ENCODE peak calls at places on chromosome 1, in five cellular contexts. One of them, this sample, is unnamed.

GRCh38 chr1:50422946-50423669 is at the start of gene DMRTA2:
- DNase-seq in breast epithelium: no peak
- DNase-seq in ascending aorta: no peak
- DNase-seq in K562: no peak
- DNase-seq in colonic mucosa: no peak
- DNase-seq in this sample: no peak

GRCh38 chr1:59204001-59204400 is 92.9 kb upstream of the FGGY start:
- DNase-seq in breast epithelium: no peak
- DNase-seq in ascending aorta: peak; percentile 27
- DNase-seq in K562: no peak
- DNase-seq in colonic mucosa: peak; percentile 70
- DNase-seq in this sample: no peak

GRCh38 chr1:20351911-20352675 is 61.4 kb downstream of the VWA5B1 start:
- DNase-seq in breast epithelium: no peak
- DNase-seq in ascending aorta: no peak
- DNase-seq in K562: no peak
- DNase-seq in colonic mucosa: no peak
- DNase-seq in this sample: no peak

GRCh38 chr1:31574749-31575372 is 1.5 kb upstream of the TINAGL1 start:
- DNase-seq in breast epithelium: no peak
- DNase-seq in ascending aorta: no peak
- DNase-seq in K562: peak; percentile 69
- DNase-seq in colonic mucosa: peak; percentile 22
- DNase-seq in this sample: peak; percentile 45

GRCh38 chr1:234921266-234922062 is 207.2 kb downstream of the TOMM20 start:
- DNase-seq in breast epithelium: peak; percentile 75
- DNase-seq in ascending aorta: no peak
- DNase-seq in K562: no peak
- DNase-seq in colonic mucosa: no peak
- DNase-seq in this sample: peak; percentile 42

GRCh38 chr1:202567747-202568146 is 142.5 kb downstream of the SYT2 start:
- DNase-seq in breast epithelium: no peak
- DNase-seq in ascending aorta: no peak
- DNase-seq in K562: no peak
- DNase-seq in colonic mucosa: no peak
- DNase-seq in this sample: peak; percentile 64

GRCh38 chr1:150881331-150882070 is 5.1 kb upstream of the ARNT start:
- DNase-seq in breast epithelium: no peak
- DNase-seq in ascending aorta: no peak
- DNase-seq in K562: no peak
- DNase-seq in colonic mucosa: no peak
- DNase-seq in this sample: peak; percentile 94

GRCh38 chr1:185532853-185533252 is 201.3 kb upstream of the HMCN1 start:
- DNase-seq in breast epithelium: no peak
- DNase-seq in ascending aorta: no peak
- DNase-seq in K562: no peak
- DNase-seq in colonic mucosa: no peak
- DNase-seq in this sample: no peak

GRCh38 chr1:201468844-201469644 is at the start of gene PHLDA3:
- DNase-seq in breast epithelium: peak; percentile 90
- DNase-seq in ascending aorta: peak; percentile 80
- DNase-seq in K562: peak; percentile 23
- DNase-seq in colonic mucosa: peak; percentile 79
- DNase-seq in this sample: peak; percentile 93

GRCh38 chr1:204735042-204735441 is 49.5 kb upstream of the LRRN2 start:
- DNase-seq in breast epithelium: no peak
- DNase-seq in ascending aorta: no peak
- DNase-seq in K562: no peak
- DNase-seq in colonic mucosa: no peak
- DNase-seq in this sample: no peak
- H3K9me3 ChIP-seq in breast epithelium: no peaks in the 10 kb centered on the region
- H3K9me3 ChIP-seq in ascending aorta: peaks cover 12% of the 10 kb centered on the region
- H3K9me3 ChIP-seq in K562: peaks cover 5% of the 10 kb centered on the region
- H3K9me3 ChIP-seq in colonic mucosa: no peaks in the 10 kb centered on the region
- H3K9me3 ChIP-seq in this sample: no peaks in the 10 kb centered on the region

GRCh38 chr1:160748877-160749269 is 9.8 kb downstream of the SLAMF7 start:
- DNase-seq in breast epithelium: no peak
- DNase-seq in ascending aorta: no peak
- DNase-seq in K562: no peak
- DNase-seq in colonic mucosa: no peak
- DNase-seq in this sample: peak; percentile 16

GRCh38 chr1:160747717-160748116 is 8.7 kb downstream of the SLAMF7 start:
- DNase-seq in breast epithelium: no peak
- DNase-seq in ascending aorta: no peak
- DNase-seq in K562: no peak
- DNase-seq in colonic mucosa: no peak
- DNase-seq in this sample: no peak

GRCh38 chr1:160748182-160748876 is 9.3 kb downstream of the SLAMF7 start:
- DNase-seq in breast epithelium: no peak
- DNase-seq in ascending aorta: no peak
- DNase-seq in K562: peak; percentile 31
- DNase-seq in colonic mucosa: no peak
- DNase-seq in this sample: peak; percentile 20

GRCh38 chr1:160752926-160753325 is 13.9 kb downstream of the SLAMF7 start:
- DNase-seq in breast epithelium: no peak
- DNase-seq in ascending aorta: no peak
- DNase-seq in K562: no peak
- DNase-seq in colonic mucosa: no peak
- DNase-seq in this sample: no peak

GRCh38 chr1:160750608-160751007 is 11.6 kb downstream of the SLAMF7 start:
- DNase-seq in breast epithelium: no peak
- DNase-seq in ascending aorta: no peak
- DNase-seq in K562: no peak
- DNase-seq in colonic mucosa: no peak
- DNase-seq in this sample: no peak
- H3K9me3 ChIP-seq in breast epithelium: no peaks in the 10 kb centered on the region
- H3K9me3 ChIP-seq in ascending aorta: no peaks in the 10 kb centered on the region
- H3K9me3 ChIP-seq in K562: no peaks in the 10 kb centered on the region
- H3K9me3 ChIP-seq in colonic mucosa: no peaks in the 10 kb centered on the region
- H3K9me3 ChIP-seq in this sample: no peaks in the 10 kb centered on the region

GRCh38 chr1:87058343-87058649 is 143.9 kb downstream of the HS2ST1 start:
- DNase-seq in breast epithelium: no peak
- DNase-seq in ascending aorta: no peak
- DNase-seq in K562: no peak
- DNase-seq in colonic mucosa: no peak
- DNase-seq in this sample: peak; percentile 57
- H3K9me3 ChIP-seq in breast epithelium: no peaks in the 10 kb centered on the region
- H3K9me3 ChIP-seq in ascending aorta: no peaks in the 10 kb centered on the region
- H3K9me3 ChIP-seq in K562: no peaks in the 10 kb centered on the region
- H3K9me3 ChIP-seq in colonic mucosa: no peaks in the 10 kb centered on the region
- H3K9me3 ChIP-seq in this sample: no peaks in the 10 kb centered on the region

GRCh38 chr1:48938975-48939374 is 162.3 kb upstream of the BEND5 start:
- DNase-seq in breast epithelium: no peak
- DNase-seq in ascending aorta: no peak
- DNase-seq in K562: no peak
- DNase-seq in colonic mucosa: no peak
- DNase-seq in this sample: no peak

GRCh38 chr1:48939828-48940227 is 163.1 kb upstream of the BEND5 start:
- DNase-seq in breast epithelium: no peak
- DNase-seq in ascending aorta: no peak
- DNase-seq in K562: no peak
- DNase-seq in colonic mucosa: no peak
- DNase-seq in this sample: no peak

GRCh38 chr1:48937732-48938131 is 161.0 kb upstream of the BEND5 start:
- DNase-seq in breast epithelium: no peak
- DNase-seq in ascending aorta: no peak
- DNase-seq in K562: no peak
- DNase-seq in colonic mucosa: no peak
- DNase-seq in this sample: no peak

GRCh38 chr1:48940946-48941732 is 164.4 kb upstream of the BEND5 start:
- DNase-seq in breast epithelium: no peak
- DNase-seq in ascending aorta: no peak
- DNase-seq in K562: no peak
- DNase-seq in colonic mucosa: no peak
- DNase-seq in this sample: no peak

GRCh38 chr1:48940354-48940753 is 163.7 kb upstream of the BEND5 start:
- DNase-seq in breast epithelium: no peak
- DNase-seq in ascending aorta: no peak
- DNase-seq in K562: no peak
- DNase-seq in colonic mucosa: no peak
- DNase-seq in this sample: no peak
- H3K9me3 ChIP-seq in breast epithelium: no peaks in the 10 kb centered on the region
- H3K9me3 ChIP-seq in ascending aorta: no peaks in the 10 kb centered on the region
- H3K9me3 ChIP-seq in K562: no peaks in the 10 kb centered on the region
- H3K9me3 ChIP-seq in colonic mucosa: no peaks in the 10 kb centered on the region
- H3K9me3 ChIP-seq in this sample: no peaks in the 10 kb centered on the region

GRCh38 chr1:2857521-2857920 is 56.0 kb upstream of the TTC34 start:
- DNase-seq in breast epithelium: no peak
- DNase-seq in ascending aorta: no peak
- DNase-seq in K562: no peak
- DNase-seq in colonic mucosa: no peak
- DNase-seq in this sample: no peak

GRCh38 chr1:2855206-2856075 is 53.9 kb upstream of the TTC34 start:
- DNase-seq in breast epithelium: no peak
- DNase-seq in ascending aorta: no peak
- DNase-seq in K562: no peak
- DNase-seq in colonic mucosa: no peak
- DNase-seq in this sample: no peak

GRCh38 chr1:2856076-2856390 is 54.5 kb upstream of the TTC34 start:
- DNase-seq in breast epithelium: no peak
- DNase-seq in ascending aorta: no peak
- DNase-seq in K562: no peak
- DNase-seq in colonic mucosa: no peak
- DNase-seq in this sample: no peak

GRCh38 chr1:2858676-2859075 is 57.2 kb upstream of the TTC34 start:
- DNase-seq in breast epithelium: no peak
- DNase-seq in ascending aorta: no peak
- DNase-seq in K562: no peak
- DNase-seq in colonic mucosa: no peak
- DNase-seq in this sample: no peak

DNA sequence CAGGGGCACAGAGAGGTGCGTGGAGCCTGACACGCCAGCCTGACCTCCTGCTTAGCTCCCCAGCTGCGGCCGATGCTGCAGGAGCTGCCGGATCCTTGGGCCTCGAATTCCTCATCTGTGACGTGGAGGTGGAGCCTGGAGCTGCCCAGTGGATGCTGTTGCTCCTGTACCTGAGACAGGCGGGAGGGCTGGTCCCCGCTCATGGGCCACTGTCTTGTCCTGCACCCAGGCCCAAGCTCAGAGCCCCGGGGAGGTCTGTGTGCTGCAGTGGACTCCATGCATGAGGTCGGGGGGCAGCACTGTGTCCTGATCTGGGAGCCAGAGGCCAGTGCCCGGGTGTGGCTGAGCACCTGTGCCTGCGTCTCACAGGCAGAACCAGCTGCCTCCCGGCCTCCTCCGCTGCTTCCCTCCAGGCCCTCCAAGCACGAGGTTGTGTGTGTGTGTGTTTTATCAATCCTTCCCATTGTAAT is 55.4 kb upstream of the TTC34 start:
- DNase-seq in breast epithelium: no peak
- DNase-seq in ascending aorta: no peak
- DNase-seq in K562: no peak
- DNase-seq in colonic mucosa: no peak
- DNase-seq in this sample: no peak
- H3K9me3 ChIP-seq in breast epithelium: no peaks in the 10 kb centered on the region
- H3K9me3 ChIP-seq in ascending aorta: no peaks in the 10 kb centered on the region
- H3K9me3 ChIP-seq in K562: no peaks in the 10 kb centered on the region
- H3K9me3 ChIP-seq in colonic mucosa: no peaks in the 10 kb centered on the region
- H3K9me3 ChIP-seq in this sample: no peaks in the 10 kb centered on the region

This sample was measured in GM23248.